ENCODE peak calls at places on chromosomes 5 and 9, in four cellular contexts. A, O, K and B are unnamed samples. For H3K4me1, the result is how much of the 10 kb centered on the place peaks cover.

GRCh38 chr9:115551396-115551795 is 433.4 kb upstream of the TNC start:
- DNase-seq in A (peak), O (no peak), K (no peak), B (no peak)

GRCh38 chr9:15509931-15510788 is 610 bp downstream of the PSIP1 start:
- DNase-seq in A (no peak), K (peak), O (peak), B (peak)

GRCh38 chr9:77806697-77807096 is 158.6 kb upstream of the GNA14 start:
- DNase-seq in A (no peak), K (no peak), O (no peak), B (no peak)

GRCh38 chr9:6459718-6460117 is 46.7 kb downstream of the UHRF2 start:
- DNase-seq in K (no peak), A (no peak), O (no peak), B (no peak)

GRCh38 chr9:4490705-4491620 is 695 bp downstream of the SLC1A1 start:
- DNase-seq in K (no peak), A (no peak), O (no peak), B (peak)

GRCh38 chr9:28810375-28811075 is 1237.2 kb upstream of the C9orf72 start:
- DNase-seq in O (no peak), K (no peak), A (no peak), B (peak)

GRCh38 chr9:128118971-128119665 is 8.4 kb downstream of the PTGES2 start:
- DNase-seq in O (no peak), A (no peak), K (peak), B (no peak)

GRCh38 chr9:133107961-133108793 is 12.9 kb downstream of the RALGDS start:
- DNase-seq in A (no peak), O (no peak), K (no peak), B (no peak)

GRCh38 chr9:136023401-136024225 is 62.4 kb upstream of the UBAC1 start:
- DNase-seq in K (peak), O (no peak), A (peak), B (no peak)

GRCh38 chr9:71921190-71921814 is 9.9 kb downstream of the C9orf85 start:
- DNase-seq in K (peak), O (no peak), A (no peak), B (peak)

GRCh38 chr5:159864885-159865622 is 51.2 kb upstream of the ADRA1B start:
- DNase-seq in O (no peak), K (no peak), A (peak), B (no peak)

GRCh38 chr5:150159741-150160179 is 4.1 kb upstream of the PDGFRB start:
- DNase-seq in K (no peak), O (no peak), A (peak), B (no peak)

GRCh38 chr9:114207034-114207815 is 51.9 kb downstream of the COL27A1 start:
- DNase-seq in O (peak), K (no peak), A (peak), B (peak)

GRCh38 chr5:151221574-151221973 is 2.3 kb downstream of the CCDC69 start:
- DNase-seq in K (no peak), O (no peak), A (peak), B (no peak)

GRCh38 chr5:53406630-53407316 is 73.7 kb upstream of the FST start:
- DNase-seq in K (no peak), O (no peak), A (peak), B (no peak)

GRCh38 chr9:126456396-126456795 is 129.8 kb downstream of the MVB12B start:
- DNase-seq in O (no peak), K (no peak), A (no peak), B (no peak)

GRCh38 chr5:74075496-74075895 is 449.5 kb downstream of the ARHGEF28 start:
- DNase-seq in K (no peak), A (no peak), O (no peak), B (peak)

GRCh38 chr5:91125916-91126315 is 257.2 kb downstream of the ARRDC3 start:
- DNase-seq in A (no peak), K (no peak), O (no peak), B (no peak)

GRCh38 chr5:150589791-150590601 is 50.5 kb upstream of the SYNPO start:
- DNase-seq in A (peak), O (no peak), K (peak), B (peak)

GRCh38 chr5:148949871-148950863 is 112.7 kb downstream of the SH3TC2 start:
- DNase-seq in K (no peak), O (no peak), A (no peak), B (peak)

GRCh38 chr9:1530681-1531080 is 480.5 kb downstream of the DMRT2 start:
- DNase-seq in K (no peak), O (no peak), A (no peak), B (no peak)

GRCh38 chr9:106945727-106946690 is 83.0 kb downstream of the ZNF462 start:
- DNase-seq in O (no peak), K (no peak), A (peak), B (no peak)

GRCh38 chr5:178234121-178234752 is 1.6 kb upstream of the PHYKPL start:
- DNase-seq in A (no peak), K (no peak), O (no peak), B (no peak)

GRCh38 chr9:7368410-7369292 is 430.9 kb downstream of the DMAC1 start:
- DNase-seq in O (no peak), A (peak), K (no peak), B (no peak)

GRCh38 chr9:123617952-123618678 is 262.1 kb downstream of the CRB2 start:
- DNase-seq in O (no peak), K (no peak), A (no peak), B (no peak)

GRCh38 chr9:77456829-77457437 is 191.2 kb downstream of the GNA14 start:
- DNase-seq in A (peak), O (peak), K (peak), B (peak)

GRCh38 chr5:80569961-80570786 is at the start of gene ANKRD34B:
- DNase-seq in A (no peak), O (peak), K (peak), B (peak)

GRCh38 chr5:75023368-75024159 is 28.8 kb downstream of the GCNT4 start:
- DNase-seq in A (peak), K (no peak), O (no peak), B (no peak)

GRCh38 chr5:45038366-45038987 is 229.7 kb downstream of the MRPS30 start:
- DNase-seq in O (peak), A (peak), K (no peak), B (peak)

DNA sequence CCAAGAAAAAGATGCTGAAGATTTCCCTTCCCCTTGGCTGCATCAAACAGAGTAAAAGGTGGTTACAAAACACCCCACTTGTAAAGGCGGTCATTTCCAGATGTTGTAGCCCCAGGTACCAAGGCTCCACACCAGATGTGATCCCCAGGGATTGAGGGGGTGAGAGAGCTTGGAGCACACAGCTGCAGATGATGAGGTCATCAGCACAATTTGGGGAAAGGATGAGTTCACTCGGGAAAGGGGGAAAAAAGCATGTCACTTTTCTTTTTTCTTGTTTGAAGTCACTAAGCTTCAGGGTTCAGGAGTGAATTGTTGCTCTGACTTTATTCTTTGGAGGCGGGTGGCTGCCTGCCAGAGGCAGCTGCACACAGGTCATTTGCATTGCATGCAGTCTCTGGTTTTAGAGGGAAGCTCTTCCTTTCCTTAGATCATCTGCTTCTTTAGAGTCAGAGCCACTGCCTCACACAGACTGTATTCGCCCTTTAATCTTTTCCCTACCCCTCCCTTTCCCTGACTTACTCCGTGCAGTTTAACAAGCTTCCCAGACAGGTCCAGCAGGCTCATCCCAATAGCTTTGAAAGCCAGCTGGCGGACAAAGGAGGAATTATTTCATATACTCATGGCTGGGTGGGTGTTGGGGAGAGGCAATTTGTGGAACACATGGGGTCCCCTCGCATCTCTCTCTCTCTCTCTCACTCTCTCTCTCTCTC is 409.3 kb upstream of the SLC24A2 start:
- DNase-seq in O (no peak), K (peak), A (no peak), B (peak)
- H4K8ac ChIP-seq in O (no peak), K (no peak), A (no peak), B (no peak)

DNA sequence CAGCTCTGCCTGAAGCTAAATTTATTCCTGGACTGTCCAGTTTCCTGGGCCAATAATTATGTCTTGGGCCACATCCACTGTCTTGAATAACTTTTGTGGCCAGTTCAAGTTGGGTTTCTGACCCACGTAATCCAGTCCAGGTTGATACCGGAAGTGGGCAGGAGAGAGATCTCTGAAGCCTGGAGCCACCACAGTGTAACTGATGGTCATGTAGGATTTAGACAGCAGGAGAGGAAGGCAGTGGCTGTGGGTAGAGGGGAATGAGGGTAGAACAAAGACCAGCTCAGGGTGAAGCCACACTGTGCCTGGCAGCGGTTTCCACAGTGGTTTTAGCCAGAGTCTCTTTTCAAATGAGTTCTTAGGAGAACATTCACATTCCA is 30.2 kb downstream of the SH3PXD2B start:
- DNase-seq in K (no peak), A (no peak), O (no peak), B (no peak)
- H3K4me1 ChIP-seq in K (under half), A (under half), O (under half), B (under half)

DNA sequence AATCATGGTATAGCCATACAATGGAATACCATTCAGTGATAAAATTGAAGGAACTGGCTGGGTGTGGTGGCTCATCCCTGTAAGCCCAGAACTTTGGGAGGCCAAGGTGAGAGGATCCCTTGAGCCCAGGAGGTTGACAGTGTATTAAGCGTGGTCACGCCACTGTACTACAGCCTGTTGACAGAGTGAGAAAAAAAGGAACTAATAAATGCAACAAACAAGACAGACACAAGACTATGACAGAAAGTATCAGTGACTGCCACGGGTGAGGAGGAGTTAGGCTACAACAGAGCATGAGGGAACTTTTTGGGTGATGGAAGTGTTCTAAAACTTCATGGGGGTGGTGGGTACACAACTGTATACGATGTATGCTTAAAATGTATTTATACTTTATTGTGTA is 2.2 kb downstream of the FNIP1 start:
- DNase-seq in K (no peak), O (no peak), A (no peak), B (no peak)
- H3K4ac ChIP-seq in K (no peak), O (no peak), A (no peak), B (no peak)

DNA sequence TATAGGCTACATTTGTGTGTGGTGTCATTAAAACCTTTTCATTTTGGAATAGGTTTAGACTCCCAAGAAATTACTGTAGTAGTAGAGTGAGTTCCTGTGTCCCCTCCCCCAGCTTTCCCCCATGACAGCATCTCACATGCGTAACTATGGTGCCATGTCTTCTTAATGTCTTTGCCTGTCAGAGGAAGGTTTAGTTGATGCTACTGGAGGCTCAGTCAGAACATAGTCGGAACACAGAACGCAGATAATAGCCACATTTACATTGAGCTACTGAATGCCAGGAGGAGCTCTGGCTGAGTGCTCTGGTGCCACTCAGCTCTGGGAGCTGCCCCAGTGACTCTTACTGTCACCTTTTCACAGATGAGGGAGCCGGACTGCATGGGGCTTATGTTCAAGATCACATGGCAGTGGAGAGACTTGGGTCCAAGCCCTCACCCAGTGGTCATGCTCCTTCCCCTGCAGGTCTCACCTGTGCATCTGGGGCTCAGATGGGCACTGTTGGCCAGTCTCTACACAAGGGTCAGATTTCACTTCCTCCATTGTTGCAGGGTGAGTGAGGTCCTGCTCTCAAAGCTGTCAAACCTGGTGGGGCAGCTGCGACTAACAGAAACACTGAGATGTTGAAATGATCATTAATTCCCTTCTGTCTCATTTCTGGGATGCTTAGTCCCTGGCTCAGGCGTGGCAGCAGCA is 223.7 kb downstream of the AOPEP start:
- DNase-seq in A (no peak), O (no peak), K (no peak), B (no peak)
- H4K8ac ChIP-seq in A (no peak), O (no peak), K (no peak), B (no peak)

GRCh38 chr5:142446960-142447279 is 122.1 kb upstream of the SPRY4 start:
- DNase-seq in O (no peak), A (no peak), K (no peak), B (peak)

GRCh38 chr5:142446131-142446959 is 121.5 kb upstream of the SPRY4 start:
- DNase-seq in A (peak), K (no peak), O (no peak), B (peak)

GRCh38 chr5:142450419-142450818 is 125.6 kb upstream of the SPRY4 start:
- DNase-seq in K (no peak), O (no peak), A (no peak), B (no peak)

GRCh38 chr5:142445266-142445665 is 120.4 kb upstream of the SPRY4 start:
- DNase-seq in A (peak), O (no peak), K (no peak), B (no peak)

GRCh38 chr5:142447887-142448286 is 123.1 kb upstream of the SPRY4 start:
- DNase-seq in O (no peak), A (no peak), K (no peak), B (no peak)
- H3K4me1 ChIP-seq in O (under half), A (under half), K (under half), B (under half)